ENCODE peak calls at places on chromosomes 16 and 17, in six cellular contexts. One of them, this sample, is unnamed.
A peak's percentile ranks its signal among the peaks of the same experiment; 100 is the strongest.

GRCh38 chr16:88541831-88542230 is 28.4 kb upstream of the ZC3H18 start:
- DNase-seq in body of pancreas: no peak
- DNase-seq in HFF-Myc: no peak
- DNase-seq in dorsolateral prefrontal cortex: peak; percentile 76
- DNase-seq in CD8-positive, alpha-beta T cell: no peak
- DNase-seq in A549: no peak
- DNase-seq in this sample: no peak

GRCh38 chr17:2175294-2175628 is 120.4 kb downstream of the HIC1 start:
- DNase-seq in body of pancreas: no peak
- DNase-seq in HFF-Myc: no peak
- DNase-seq in dorsolateral prefrontal cortex: no peak
- DNase-seq in CD8-positive, alpha-beta T cell: no peak
- DNase-seq in A549: no peak
- DNase-seq in this sample: no peak

GRCh38 chr16:20614201-20615141 is 38.3 kb upstream of the ACSM2B start:
- DNase-seq in body of pancreas: peak; percentile 64
- DNase-seq in HFF-Myc: no peak
- DNase-seq in dorsolateral prefrontal cortex: no peak
- DNase-seq in CD8-positive, alpha-beta T cell: no peak
- DNase-seq in A549: no peak
- DNase-seq in this sample: no peak

GRCh38 chr16:7363397-7364053 is 30.9 kb downstream of the RBFOX1 start:
- DNase-seq in body of pancreas: peak; percentile 8
- DNase-seq in HFF-Myc: no peak
- DNase-seq in dorsolateral prefrontal cortex: peak; percentile 66
- DNase-seq in CD8-positive, alpha-beta T cell: no peak
- DNase-seq in A549: no peak
- DNase-seq in this sample: no peak

GRCh38 chr16:73956592-73957495 is 339.8 kb upstream of the PSMD7 start:
- DNase-seq in body of pancreas: peak; percentile 76
- DNase-seq in HFF-Myc: peak; percentile 54
- DNase-seq in dorsolateral prefrontal cortex: peak; percentile 8
- DNase-seq in CD8-positive, alpha-beta T cell: no peak
- DNase-seq in A549: peak; percentile 37
- DNase-seq in this sample: peak; percentile 70

GRCh38 chr17:77475012-77475976 is 334.5 kb downstream of the SEC14L1 start:
- DNase-seq in body of pancreas: no peak
- DNase-seq in HFF-Myc: no peak
- DNase-seq in dorsolateral prefrontal cortex: no peak
- DNase-seq in CD8-positive, alpha-beta T cell: peak; percentile 77
- DNase-seq in A549: no peak
- DNase-seq in this sample: no peak

GRCh38 chr16:4653981-4654380 is 29.4 kb downstream of the MGRN1 start:
- DNase-seq in body of pancreas: peak; percentile 93
- DNase-seq in HFF-Myc: no peak
- DNase-seq in dorsolateral prefrontal cortex: no peak
- DNase-seq in CD8-positive, alpha-beta T cell: no peak
- DNase-seq in A549: peak; percentile 44
- DNase-seq in this sample: no peak

GRCh38 chr16:24999088-24999670 is 16.0 kb downstream of the ARHGAP17 start:
- DNase-seq in body of pancreas: no peak
- DNase-seq in HFF-Myc: no peak
- DNase-seq in dorsolateral prefrontal cortex: no peak
- DNase-seq in CD8-positive, alpha-beta T cell: no peak
- DNase-seq in A549: no peak
- DNase-seq in this sample: no peak

GRCh38 chr17:45342306-45342705 is 25.5 kb upstream of the MAP3K14 start:
- DNase-seq in body of pancreas: no peak
- DNase-seq in HFF-Myc: no peak
- DNase-seq in dorsolateral prefrontal cortex: no peak
- DNase-seq in CD8-positive, alpha-beta T cell: no peak
- DNase-seq in A549: no peak
- DNase-seq in this sample: no peak

GRCh38 chr17:7579839-7580630 is 597 bp downstream of the CD68 start:
- DNase-seq in body of pancreas: no peak
- DNase-seq in HFF-Myc: no peak
- DNase-seq in dorsolateral prefrontal cortex: no peak
- DNase-seq in CD8-positive, alpha-beta T cell: no peak
- DNase-seq in A549: no peak
- DNase-seq in this sample: no peak

GRCh38 chr17:7583253-7584109 is at the start of gene MPDU1:
- DNase-seq in body of pancreas: peak; percentile 96
- DNase-seq in HFF-Myc: peak; percentile 97
- DNase-seq in dorsolateral prefrontal cortex: peak; percentile 96
- DNase-seq in CD8-positive, alpha-beta T cell: peak; percentile 96
- DNase-seq in A549: peak; percentile 89
- DNase-seq in this sample: peak; percentile 91

GRCh38 chr17:7580631-7581554 is 1.5 kb downstream of the CD68 start:
- DNase-seq in body of pancreas: no peak
- DNase-seq in HFF-Myc: no peak
- DNase-seq in dorsolateral prefrontal cortex: no peak
- DNase-seq in CD8-positive, alpha-beta T cell: no peak
- DNase-seq in A549: no peak
- DNase-seq in this sample: no peak

GRCh38 chr17:7579001-7579838 is at the start of gene CD68:
- DNase-seq in body of pancreas: peak; percentile 58
- DNase-seq in HFF-Myc: peak; percentile 87
- DNase-seq in dorsolateral prefrontal cortex: no peak
- DNase-seq in CD8-positive, alpha-beta T cell: peak; percentile 58
- DNase-seq in A549: peak; percentile 97
- DNase-seq in this sample: peak; percentile 60

DNA sequence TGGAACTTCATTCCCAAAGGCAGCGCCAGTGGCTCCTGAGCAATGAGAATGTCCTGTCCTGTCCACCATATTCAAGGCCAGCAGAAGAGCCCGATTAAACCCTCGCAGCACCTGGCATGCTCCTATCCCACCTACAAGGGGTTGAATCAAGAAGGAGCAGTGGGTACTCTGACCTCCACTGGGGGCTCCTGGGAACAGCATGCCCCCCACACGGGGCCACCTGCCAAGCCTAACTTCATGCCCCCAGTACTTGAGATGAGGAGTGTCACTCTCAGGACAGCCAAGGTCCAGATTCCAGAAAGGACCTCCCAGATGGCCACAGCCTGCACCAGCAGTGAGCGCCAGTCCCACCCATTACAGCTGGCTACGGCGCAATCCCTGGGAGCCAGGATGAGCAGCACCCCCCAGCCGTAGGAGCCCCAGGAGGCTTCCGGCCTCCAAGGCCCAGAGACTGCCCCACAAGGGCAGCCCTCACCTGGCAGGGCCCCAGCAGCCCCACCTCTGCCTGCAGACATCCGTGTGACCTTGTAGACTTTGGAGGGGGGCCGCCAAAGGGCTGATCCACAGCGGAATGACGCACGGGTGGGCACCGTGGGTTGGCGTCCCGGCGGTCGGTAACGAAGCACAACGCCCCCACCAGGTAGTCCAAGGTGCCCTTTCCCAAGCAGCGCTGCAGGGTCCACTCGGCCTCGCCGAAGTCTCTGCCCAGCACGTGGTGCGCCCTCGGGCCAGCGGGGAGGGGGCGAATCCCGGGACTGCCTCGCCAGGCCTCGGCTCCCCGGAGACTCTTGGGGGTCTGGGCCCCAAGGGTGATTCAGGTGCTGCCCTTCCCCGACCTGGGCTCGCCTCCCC is 1.0 kb upstream of the MPDU1 start:
- DNase-seq in body of pancreas: no peak
- DNase-seq in HFF-Myc: no peak
- DNase-seq in dorsolateral prefrontal cortex: no peak
- DNase-seq in CD8-positive, alpha-beta T cell: no peak
- DNase-seq in A549: no peak
- DNase-seq in this sample: no peak
- H3K4me3 ChIP-seq in body of pancreas: no peak overlapping the region
- H3K4me3 ChIP-seq in HFF-Myc: peak overlapping the region; percentile 72
- H3K4me3 ChIP-seq in dorsolateral prefrontal cortex: peak overlapping the region; percentile 56
- H3K4me3 ChIP-seq in CD8-positive, alpha-beta T cell: peak overlapping the region; percentile 90
- H3K4me3 ChIP-seq in A549: peak overlapping the region; percentile 66
- H3K4me3 ChIP-seq in this sample: no peak overlapping the region

GRCh38 chr16:54194008-54194731 is 92.4 kb downstream of the IRX3 start:
- DNase-seq in body of pancreas: peak; percentile 51
- DNase-seq in HFF-Myc: peak; percentile 11
- DNase-seq in dorsolateral prefrontal cortex: no peak
- DNase-seq in CD8-positive, alpha-beta T cell: no peak
- DNase-seq in A549: no peak
- DNase-seq in this sample: peak; percentile 61
- TF ChIP-seq CTCF in body of pancreas: no peak
- TF ChIP-seq CTCF in HFF-Myc: no peak
- TF ChIP-seq CTCF in dorsolateral prefrontal cortex: no peak
- TF ChIP-seq CTCF in CD8-positive, alpha-beta T cell: no peak
- TF ChIP-seq CTCF in A549: no peak
- TF ChIP-seq CTCF in this sample: no peak

DNA sequence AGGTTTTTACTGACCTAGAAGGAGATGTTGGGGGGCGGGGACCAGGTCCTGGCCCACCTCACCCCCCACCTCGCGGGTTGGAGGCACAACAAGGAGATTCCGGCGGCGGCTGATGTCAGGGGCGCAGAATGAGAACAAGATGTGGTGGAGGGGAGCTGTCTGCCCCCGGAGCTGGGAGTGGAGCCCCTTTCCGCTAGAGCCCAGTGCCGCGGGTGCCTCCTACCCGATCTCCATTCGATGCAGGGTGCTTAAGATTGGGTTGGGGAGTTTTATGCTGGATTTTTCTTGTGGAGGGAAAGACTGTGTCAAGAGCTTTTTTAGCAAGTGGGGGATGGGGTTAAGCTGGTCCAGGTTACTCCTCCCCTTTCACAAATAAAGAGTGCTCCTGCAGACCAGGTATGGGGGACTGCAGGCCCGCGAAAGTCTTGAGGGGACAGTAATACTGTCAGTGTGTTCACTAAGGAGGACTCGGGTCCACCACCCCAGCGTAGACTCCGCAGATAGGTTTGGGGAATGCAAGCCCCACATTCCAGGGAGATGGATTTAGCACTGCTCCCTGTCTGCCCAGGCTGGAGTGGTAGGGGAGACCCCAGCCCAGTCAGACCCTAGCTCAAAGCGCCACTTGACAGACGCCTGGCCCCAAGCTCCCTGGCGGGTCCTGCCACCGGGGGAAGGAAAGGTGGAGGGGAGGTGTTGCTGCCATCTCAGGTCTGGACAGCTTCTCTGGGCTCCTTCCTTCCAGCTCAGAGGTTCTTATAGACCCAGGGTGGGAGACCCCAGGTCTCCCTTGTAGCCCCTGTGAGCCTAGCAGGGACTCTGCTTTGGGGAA is 2.0 kb downstream of the CACNA1G start:
- DNase-seq in body of pancreas: no peak
- DNase-seq in HFF-Myc: no peak
- DNase-seq in dorsolateral prefrontal cortex: no peak
- DNase-seq in CD8-positive, alpha-beta T cell: no peak
- DNase-seq in A549: no peak
- DNase-seq in this sample: no peak
- H3K4me3 ChIP-seq in body of pancreas: no peak overlapping the region
- H3K4me3 ChIP-seq in HFF-Myc: peak overlapping the region; percentile 15
- H3K4me3 ChIP-seq in dorsolateral prefrontal cortex: peak overlapping the region; percentile 53
- H3K4me3 ChIP-seq in CD8-positive, alpha-beta T cell: no peak overlapping the region
- H3K4me3 ChIP-seq in A549: peak overlapping the region; percentile 69
- H3K4me3 ChIP-seq in this sample: no peak overlapping the region

DNA sequence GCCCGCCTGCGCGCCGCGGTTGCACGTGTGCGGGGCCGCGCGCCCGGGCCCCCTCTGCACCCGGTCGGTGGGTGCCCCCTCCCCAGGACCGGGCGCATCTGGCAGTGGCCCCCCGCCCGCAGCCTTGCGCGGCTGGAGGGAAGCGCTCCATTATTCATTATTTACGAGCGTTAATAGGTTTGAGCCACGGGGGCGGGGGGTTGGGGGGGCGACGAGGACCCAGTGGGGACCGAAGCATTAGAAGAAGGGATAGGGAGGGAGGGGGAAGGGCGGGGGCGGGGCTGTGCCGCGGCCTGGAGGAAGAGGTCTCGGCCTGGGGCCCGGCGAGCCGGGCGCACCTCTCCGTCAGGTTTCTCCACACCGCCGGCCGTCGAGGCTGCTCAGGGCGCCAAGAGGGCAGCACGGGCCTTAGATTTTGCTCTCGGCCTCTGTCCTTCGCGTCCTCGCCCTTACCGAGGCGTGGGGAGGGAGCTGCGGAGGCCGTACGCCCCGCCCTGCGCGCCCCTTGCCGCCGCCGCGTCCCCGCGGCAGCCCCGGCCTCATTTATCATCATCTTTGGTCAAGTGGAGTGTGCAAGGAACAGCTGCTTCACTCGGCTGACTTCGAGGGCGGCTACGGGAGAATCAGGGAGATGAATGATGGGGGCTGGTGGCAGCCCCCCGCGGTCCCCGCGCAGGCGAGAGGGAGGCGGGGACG is 54.2 kb downstream of the SREBF1 start:
- DNase-seq in body of pancreas: peak; percentile 53
- DNase-seq in HFF-Myc: no peak
- DNase-seq in dorsolateral prefrontal cortex: no peak
- DNase-seq in CD8-positive, alpha-beta T cell: no peak
- DNase-seq in A549: no peak
- DNase-seq in this sample: no peak
- TF ChIP-seq CTCF in body of pancreas: no peak
- TF ChIP-seq CTCF in HFF-Myc: no peak
- TF ChIP-seq CTCF in dorsolateral prefrontal cortex: no peak
- TF ChIP-seq CTCF in CD8-positive, alpha-beta T cell: peak; percentile 32
- TF ChIP-seq CTCF in A549: no peak
- TF ChIP-seq CTCF in this sample: no peak

GRCh38 chr17:6755731-6756184 is at the start of gene XAF1:
- DNase-seq in body of pancreas: no peak
- DNase-seq in HFF-Myc: no peak
- DNase-seq in dorsolateral prefrontal cortex: no peak
- DNase-seq in CD8-positive, alpha-beta T cell: peak; percentile 72
- DNase-seq in A549: no peak
- DNase-seq in this sample: no peak
- H3K4me3 ChIP-seq in body of pancreas: no peak within 1 kb of the TSS
- H3K4me3 ChIP-seq in HFF-Myc: peak within 1 kb of the TSS; percentile 30
- H3K4me3 ChIP-seq in dorsolateral prefrontal cortex: peak within 1 kb of the TSS; percentile 44
- H3K4me3 ChIP-seq in CD8-positive, alpha-beta T cell: peak within 1 kb of the TSS; percentile 69
- H3K4me3 ChIP-seq in A549: no peak within 1 kb of the TSS
- H3K4me3 ChIP-seq in this sample: no peak within 1 kb of the TSS

GRCh38 chr17:72419866-72420774 is 299.3 kb downstream of the SOX9 start:
- DNase-seq in body of pancreas: no peak
- DNase-seq in HFF-Myc: no peak
- DNase-seq in dorsolateral prefrontal cortex: no peak
- DNase-seq in CD8-positive, alpha-beta T cell: no peak
- DNase-seq in A549: no peak
- DNase-seq in this sample: no peak
- TF ChIP-seq CTCF in body of pancreas: no peak
- TF ChIP-seq CTCF in HFF-Myc: no peak
- TF ChIP-seq CTCF in dorsolateral prefrontal cortex: no peak
- TF ChIP-seq CTCF in CD8-positive, alpha-beta T cell: no peak
- TF ChIP-seq CTCF in A549: no peak
- TF ChIP-seq CTCF in this sample: no peak